ENCODE peak calls at places on chromosomes 13 and 19, in five cellular contexts. H is SJCRH30, G is GM23248, X is MM.1S, E is IMR-90. L is an unnamed sample.

GRCh38 chr13:73069206-73069815 is 10.5 kb downstream of the KLF5 start:
- DNase-seq in H (no peak), G (no peak), X (no peak), E (peak; percentile 60), L (no peak)

GRCh38 chr19:7975037-7975436 is 30.4 kb downstream of the ELAVL1 start:
- DNase-seq in H (no peak), G (no peak), X (no peak), E (no peak), L (no peak)

GRCh38 chr13:99383946-99384345 is 76.7 kb upstream of the GPR183 start:
- DNase-seq in H (no peak), G (no peak), X (no peak), E (no peak), L (no peak)

GRCh38 chr19:31347356-31347755 is 1.9 kb downstream of the TSHZ3 start:
- DNase-seq in H (no peak), G (peak; percentile 22), X (no peak), E (peak; percentile 49), L (no peak)

GRCh38 chr19:18889949-18890745 is 5.8 kb downstream of the CERS1 start:
- DNase-seq in H (no peak), G (no peak), X (no peak), E (no peak), L (no peak)

GRCh38 chr19:53246498-53246897 is 8.2 kb downstream of the ZNF677 start:
- DNase-seq in H (no peak), G (no peak), X (no peak), E (no peak), L (no peak)

GRCh38 chr19:56125806-56126590 is 4.9 kb upstream of the ZNF787 start:
- DNase-seq in H (peak; percentile 96), G (no peak), X (no peak), E (no peak), L (no peak)

GRCh38 chr13:111883571-111884343 is 183.2 kb upstream of the SOX1 start:
- DNase-seq in H (no peak), G (no peak), X (no peak), E (no peak), L (no peak)

GRCh38 chr13:110129076-110129475 is 177.9 kb downstream of the COL4A1 start:
- DNase-seq in H (no peak), G (no peak), X (no peak), E (no peak), L (no peak)

GRCh38 chr13:40060318-40061007 is 405.0 kb downstream of the COG6 start:
- DNase-seq in H (peak; percentile 47), G (peak; percentile 96), X (no peak), E (no peak), L (no peak)

GRCh38 chr19:19160489-19161035 is 9.5 kb downstream of the MEF2B start:
- DNase-seq in H (no peak), G (no peak), X (no peak), E (no peak), L (no peak)

GRCh38 chr13:33051632-33052031 is 35.4 kb downstream of the KL start:
- DNase-seq in H (no peak), G (no peak), X (peak; percentile 40), E (no peak), L (no peak)
- H3K27ac ChIP-seq in H (no peak overlapping the region), G (peak overlapping the region; percentile 64), X (no peak overlapping the region), E (no peak overlapping the region), L (no peak overlapping the region)

GRCh38 chr19:13093407-13094284 is 9.0 kb downstream of the LYL1 start:
- DNase-seq in H (peak; percentile 87), G (peak; percentile 83), X (peak; percentile 72), E (peak; percentile 78), L (peak; percentile 84)
- H3K4me3 ChIP-seq in H (no peak overlapping the region), G (no peak overlapping the region), X (no peak overlapping the region), E (no peak overlapping the region), L (no peak overlapping the region)

DNA sequence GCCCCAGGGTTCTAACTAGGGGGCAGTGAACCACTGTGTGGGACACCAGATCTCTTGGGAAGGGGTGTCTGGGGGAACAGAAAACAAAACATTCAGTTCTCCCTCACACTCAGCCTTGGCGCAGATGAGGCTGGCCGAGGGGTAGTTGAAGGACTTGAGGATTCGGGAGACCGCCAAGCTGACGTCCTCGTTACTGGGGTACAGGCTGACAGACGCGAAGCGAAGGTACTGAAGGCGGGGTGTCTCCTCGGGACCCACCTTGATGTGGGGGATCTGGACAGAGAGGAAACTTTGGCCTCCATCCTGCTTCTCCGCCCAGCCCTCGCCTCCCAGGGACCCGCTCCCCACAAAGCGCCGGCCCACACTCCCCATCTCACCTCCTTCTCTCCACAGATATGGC is 7.6 kb downstream of the GRIK5 start:
- DNase-seq in H (no peak), G (no peak), X (no peak), E (no peak), L (no peak)
- H3K36me3 ChIP-seq in H (no peaks in the 10 kb centered on the region), G (no peaks in the 10 kb centered on the region), X (no peaks in the 10 kb centered on the region), E (no peaks in the 10 kb centered on the region), L (peaks cover 47% of the 10 kb centered on the region)

GRCh38 chr19:784541-784940 is 12.7 kb upstream of the PTBP1 start:
- DNase-seq in H (no peak), G (no peak), X (no peak), E (no peak), L (no peak)

GRCh38 chr19:778910-779653 is 18.2 kb upstream of the PTBP1 start:
- DNase-seq in H (peak; percentile 63), G (peak; percentile 96), X (no peak), E (peak; percentile 94), L (no peak)

GRCh38 chr19:781800-782194 is 15.5 kb upstream of the PTBP1 start:
- DNase-seq in H (no peak), G (no peak), X (no peak), E (no peak), L (no peak)

GRCh38 chr19:782195-783043 is 14.8 kb upstream of the PTBP1 start:
- DNase-seq in H (peak; percentile 66), G (peak; percentile 65), X (no peak), E (peak; percentile 33), L (no peak)

GRCh38 chr19:780935-781334 is 16.3 kb upstream of the PTBP1 start:
- DNase-seq in H (no peak), G (no peak), X (no peak), E (no peak), L (no peak)
- H3K27ac ChIP-seq in H (no peak overlapping the region), G (no peak overlapping the region), X (no peak overlapping the region), E (no peak overlapping the region), L (no peak overlapping the region)

GRCh38 chr13:77532983-77533382 is 2.5 kb upstream of the SCEL start:
- DNase-seq in H (no peak), G (no peak), X (no peak), E (no peak), L (no peak)

GRCh38 chr13:77536358-77536757 is 852 bp downstream of the SCEL start:
- DNase-seq in H (no peak), G (no peak), X (no peak), E (no peak), L (no peak)

GRCh38 chr13:77533875-77534788 is 1.4 kb upstream of the SCEL start:
- DNase-seq in H (peak; percentile 38), G (no peak), X (peak; percentile 48), E (no peak), L (no peak)

GRCh38 chr13:77537302-77537919 is 1.9 kb downstream of the SCEL start:
- DNase-seq in H (no peak), G (no peak), X (no peak), E (no peak), L (no peak)

GRCh38 chr13:77535448-77535847 is at the start of gene SCEL:
- DNase-seq in H (no peak), G (no peak), X (no peak), E (no peak), L (no peak)
- H3K4me3 ChIP-seq in H (no peak within 1 kb of the TSS), G (no peak within 1 kb of the TSS), X (no peak within 1 kb of the TSS), E (no peak within 1 kb of the TSS), L (no peak within 1 kb of the TSS)

GRCh38 chr19:55016017-55016416 is 22.0 kb downstream of the GP6 start:
- DNase-seq in H (no peak), G (no peak), X (no peak), E (no peak), L (no peak)

GRCh38 chr19:55015126-55015525 is 22.9 kb downstream of the GP6 start:
- DNase-seq in H (no peak), G (no peak), X (no peak), E (no peak), L (no peak)

GRCh38 chr19:55012294-55012693 is 25.8 kb downstream of the GP6 start:
- DNase-seq in H (no peak), G (no peak), X (no peak), E (no peak), L (no peak)

GRCh38 chr19:55013596-55013995 is 24.5 kb downstream of the GP6 start:
- DNase-seq in H (no peak), G (no peak), X (no peak), E (no peak), L (no peak)

GRCh38 chr19:55014714-55015113 is 23.4 kb downstream of the GP6 start:
- DNase-seq in H (peak; percentile 50), G (no peak), X (peak; percentile 35), E (no peak), L (no peak)
- H3K36me3 ChIP-seq in H (no peaks in the 10 kb centered on the region), G (no peaks in the 10 kb centered on the region), X (no peaks in the 10 kb centered on the region), E (no peaks in the 10 kb centered on the region), L (no peaks in the 10 kb centered on the region)

DNA sequence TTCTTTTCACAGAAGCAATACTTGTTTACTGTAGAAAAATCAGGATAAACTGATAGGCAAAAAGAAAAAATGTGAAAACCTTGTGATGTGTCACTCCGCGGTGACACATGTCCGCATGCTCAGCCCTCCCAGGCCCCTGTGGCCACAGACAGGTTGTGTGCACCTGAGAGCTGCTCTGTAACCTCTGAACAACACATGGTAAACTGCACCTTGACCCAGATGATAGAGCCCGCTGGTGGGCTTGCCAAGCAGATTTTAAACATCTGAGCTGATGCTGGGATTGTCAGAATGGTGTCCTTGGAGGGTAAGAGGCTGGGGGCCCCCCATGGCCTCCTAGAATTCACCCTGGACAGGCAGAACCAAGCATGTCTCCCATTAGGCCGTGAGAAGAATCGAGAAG is 33.8 kb downstream of the DHRS12 start:
- DNase-seq in H (no peak), G (no peak), X (no peak), E (no peak), L (no peak)
- H3K27ac ChIP-seq in H (no peak overlapping the region), G (no peak overlapping the region), X (no peak overlapping the region), E (no peak overlapping the region), L (no peak overlapping the region)

GRCh38 chr19:45442927-45443461 is 19.3 kb upstream of the ERCC1 start:
- DNase-seq in H (peak; percentile 53), G (peak; percentile 60), X (no peak), E (peak; percentile 59), L (peak; percentile 68)

GRCh38 chr19:45443462-45444317 is 20.0 kb upstream of the ERCC1 start:
- DNase-seq in H (peak; percentile 96), G (peak; percentile 97), X (no peak), E (peak; percentile 82), L (peak; percentile 96)

GRCh38 chr19:45444318-45445041 is 20.8 kb upstream of the ERCC1 start:
- DNase-seq in H (peak; percentile 90), G (peak; percentile 94), X (peak; percentile 89), E (peak; percentile 70), L (peak; percentile 93)

GRCh38 chr19:45440873-45441654 is 17.3 kb upstream of the ERCC1 start:
- DNase-seq in H (peak; percentile 37), G (peak; percentile 66), X (no peak), E (peak; percentile 57), L (peak; percentile 51)

DNA sequence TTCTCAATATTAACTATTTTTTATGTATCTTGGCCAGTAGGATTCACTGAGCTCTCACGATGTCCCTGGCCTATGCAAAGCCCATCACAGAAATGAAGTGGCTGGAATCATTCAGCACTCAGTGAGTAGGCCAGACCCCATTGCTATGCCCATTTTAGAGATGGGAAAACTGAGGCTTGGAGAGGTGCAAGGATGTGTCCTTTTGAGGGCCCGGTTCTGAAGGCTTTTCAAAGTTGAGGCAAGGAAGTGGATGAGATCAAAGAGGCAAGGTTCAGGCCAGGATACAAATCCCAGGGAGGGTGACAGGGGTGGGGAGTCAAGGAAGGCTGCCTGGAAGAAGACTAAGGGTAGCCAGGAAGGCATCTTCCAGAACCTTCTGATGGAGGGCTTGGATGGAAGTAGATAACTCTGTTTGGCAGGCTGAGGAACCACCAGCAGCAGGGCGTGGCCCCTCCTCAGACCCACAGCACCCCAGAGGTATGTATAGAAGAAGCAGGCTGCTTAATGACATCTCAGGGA is 18.8 kb upstream of the ERCC1 start:
- DNase-seq in H (no peak), G (no peak), X (no peak), E (no peak), L (no peak)
- H3K4me3 ChIP-seq in H (no peak overlapping the region), G (no peak overlapping the region), X (no peak overlapping the region), E (no peak overlapping the region), L (no peak overlapping the region)